ENCODE peak calls at places on chromosome 14, in four cellular contexts. H is spleen, B is hepatocyte, J is tibial artery. L is an unnamed sample.

GRCh38 chr14:81302613-81303012 is 81.9 kb upstream of the GTF2A1 start:
- DNase-seq in H (no peak), B (no peak), J (no peak), L (no peak)

GRCh38 chr14:106459971-106460730 is 933.8 kb downstream of the TMEM121 start:
- DNase-seq in H (no peak), B (no peak), J (no peak), L (no peak)

GRCh38 chr14:59897757-59898383 is 22.1 kb upstream of the LRRC9 start:
- DNase-seq in H (no peak), B (peak), J (peak), L (no peak)

GRCh38 chr14:103374121-103374520 is 11.1 kb upstream of the MARK3 start:
- DNase-seq in H (no peak), B (no peak), J (no peak), L (no peak)

GRCh38 chr14:29926228-29926627 is 1.4 kb downstream of the PRKD1 start:
- DNase-seq in H (no peak), B (no peak), J (no peak), L (no peak)

GRCh38 chr14:74528406-74528805 is 34.8 kb downstream of the ISCA2 start:
- DNase-seq in H (no peak), B (no peak), J (no peak), L (no peak)

GRCh38 chr14:103657466-103657865 is 28.5 kb downstream of the KLC1 start:
- DNase-seq in H (no peak), B (no peak), J (no peak), L (no peak)

GRCh38 chr14:59060841-59061240 is 127.6 kb upstream of the DAAM1 start:
- DNase-seq in H (no peak), B (no peak), J (no peak), L (no peak)

GRCh38 chr14:89397569-89397968 is 19.5 kb downstream of the FOXN3 start:
- DNase-seq in H (no peak), B (no peak), J (no peak), L (no peak)
- H3K27ac ChIP-seq in H (no peak), B (no peak), J (no peak), L (no peak)

GRCh38 chr14:99943620-99944019 is 121.6 kb upstream of the EVL start:
- DNase-seq in H (no peak), B (no peak), J (no peak), L (no peak)

GRCh38 chr14:99947695-99948094 is 117.5 kb upstream of the EVL start:
- DNase-seq in H (no peak), B (no peak), J (no peak), L (no peak)

GRCh38 chr14:99944241-99944651 is 121.0 kb upstream of the EVL start:
- DNase-seq in H (no peak), B (peak), J (no peak), L (no peak)

GRCh38 chr14:99946652-99947489 is 118.4 kb upstream of the EVL start:
- DNase-seq in H (no peak), B (peak), J (no peak), L (peak)

DNA sequence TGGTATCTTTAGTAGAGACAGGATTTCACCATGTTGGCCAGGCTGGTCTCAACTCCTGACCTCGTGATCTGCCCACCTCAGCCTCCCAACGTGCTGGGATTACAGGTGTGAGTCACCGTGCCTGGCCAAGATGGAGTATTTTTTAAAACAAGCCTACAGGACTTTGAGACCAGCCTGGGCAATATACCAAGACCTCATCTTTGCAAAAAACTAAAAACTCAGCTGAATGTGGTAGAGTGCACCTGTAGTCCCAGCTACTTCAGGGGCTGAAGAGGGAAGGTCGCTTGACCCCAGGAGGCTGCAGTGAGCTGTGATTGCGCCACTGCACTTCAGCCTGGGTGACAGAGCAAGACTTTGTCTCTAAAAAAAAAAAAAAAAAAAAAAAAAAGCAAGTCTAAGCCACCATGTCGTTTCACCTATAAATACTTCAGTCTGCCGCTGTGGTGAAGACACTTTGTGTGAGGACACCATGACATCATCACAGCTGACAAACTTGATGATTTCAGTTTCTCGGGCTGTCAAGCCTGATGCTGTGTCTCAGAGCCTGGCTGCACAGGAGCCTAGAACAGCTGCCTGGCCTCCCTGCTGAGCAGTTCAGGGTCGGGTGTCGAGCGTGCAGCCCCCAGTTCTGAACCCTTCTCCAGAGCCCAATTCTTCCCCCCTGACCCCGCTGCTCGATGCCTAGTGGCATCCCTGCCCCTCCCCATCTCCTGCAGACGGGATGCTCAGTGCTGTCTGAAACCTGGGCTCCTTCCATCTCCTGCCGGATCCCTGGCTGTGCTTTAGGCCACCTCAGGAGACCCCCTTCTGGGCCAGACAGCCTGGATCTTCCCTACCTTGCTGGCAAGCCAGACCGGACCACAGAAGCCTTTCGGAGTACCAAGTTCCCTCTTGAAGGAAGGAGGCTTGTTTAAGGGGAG is 119.2 kb upstream of the EVL start:
- DNase-seq in H (no peak), B (no peak), J (no peak), L (no peak)
- H3K27ac ChIP-seq in H (no peak), B (no peak), J (no peak), L (no peak)

GRCh38 chr14:96225745-96226151 is 21.1 kb downstream of the BDKRB2 start:
- DNase-seq in H (no peak), B (peak), J (no peak), L (no peak)
- H3K27ac ChIP-seq in H (no peak), B (peak), J (no peak), L (no peak)

DNA sequence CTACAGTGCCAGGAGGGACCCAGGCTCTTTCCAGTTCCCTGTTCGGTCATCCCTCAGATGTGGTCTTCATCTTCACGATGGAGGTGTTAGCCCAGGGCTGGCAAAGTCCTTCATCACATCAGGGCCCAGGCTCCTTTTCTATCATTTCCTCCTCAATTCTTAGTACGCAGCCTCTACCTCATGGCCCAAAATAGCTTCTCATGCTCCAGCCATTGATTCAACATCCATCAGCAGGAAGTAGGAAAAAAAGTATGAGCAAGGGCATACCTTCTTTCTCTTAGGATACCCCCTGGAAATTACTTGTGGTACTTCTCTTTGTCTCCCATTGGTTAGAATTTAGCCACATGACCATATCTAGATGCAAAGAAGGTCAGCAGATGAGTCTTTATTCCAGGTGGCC is 12.2 kb upstream of the ZDHHC22 start:
- DNase-seq in H (peak), B (no peak), J (no peak), L (no peak)
- H3K27ac ChIP-seq in H (no peak), B (no peak), J (no peak), L (no peak)

GRCh38 chr14:52729585-52729924 is 411 bp upstream of the STYX start:
- DNase-seq in H (no peak), B (no peak), J (no peak), L (no peak)

GRCh38 chr14:52735921-52736489 is 6.0 kb downstream of the STYX start:
- DNase-seq in H (no peak), B (no peak), J (no peak), L (no peak)

GRCh38 chr14:52729925-52730707 is at the start of gene STYX:
- DNase-seq in H (peak), B (peak), J (peak), L (peak)

GRCh38 chr14:52733824-52734223 is 3.9 kb downstream of the STYX start:
- DNase-seq in H (no peak), B (no peak), J (no peak), L (no peak)

GRCh38 chr14:52730708-52731111 is 744 bp downstream of the STYX start:
- DNase-seq in H (no peak), B (no peak), J (no peak), L (no peak)
- H3K27ac ChIP-seq in H (peak), B (peak), J (peak), L (peak)

DNA sequence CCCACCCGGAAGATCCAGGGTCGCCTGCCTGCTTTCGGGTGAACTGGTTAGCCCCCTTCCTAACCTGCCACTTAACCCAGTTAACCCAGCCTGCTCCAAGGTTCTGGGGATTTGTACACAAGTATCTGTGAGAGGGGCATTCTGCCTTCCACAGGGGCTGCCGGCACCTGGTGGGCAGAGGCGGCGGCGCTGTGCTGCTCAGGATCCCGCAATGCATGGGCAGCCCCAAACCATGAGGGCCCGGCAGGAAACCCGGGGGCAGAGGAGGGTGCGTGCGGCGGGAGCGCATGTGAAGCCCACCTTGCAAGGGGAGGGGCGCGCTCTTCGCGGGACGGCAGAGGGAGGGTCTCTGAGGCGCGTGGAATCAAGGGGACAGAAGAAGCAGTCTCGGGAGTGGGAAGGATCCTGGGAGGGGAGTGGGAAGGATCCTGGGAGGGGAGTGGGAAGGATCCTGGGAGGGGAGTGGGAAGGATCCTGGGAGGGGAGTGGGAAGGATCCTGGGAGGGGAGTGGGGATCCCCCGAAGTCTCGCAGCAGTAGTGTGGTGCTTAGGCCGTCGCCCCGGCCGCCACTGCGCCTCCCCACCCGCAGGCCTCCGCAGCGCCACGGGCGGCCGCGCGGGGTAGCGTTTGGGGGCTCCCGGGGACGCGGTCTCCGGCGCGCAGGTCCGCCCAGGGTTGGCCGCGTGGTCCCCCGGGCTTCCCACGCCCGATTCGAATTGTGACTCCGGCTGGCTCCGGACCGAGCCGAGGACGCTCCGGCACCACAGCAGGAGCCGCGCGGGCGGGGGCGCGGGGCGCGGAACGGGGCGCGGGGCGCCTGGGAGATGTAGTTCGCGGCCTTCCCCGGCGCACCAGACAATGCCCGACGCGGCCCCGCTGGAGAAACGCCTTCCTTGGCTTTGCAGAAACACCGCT is 4.9 kb upstream of the MTA1 start:
- DNase-seq in H (peak), B (peak), J (peak), L (peak)
- H3K27ac ChIP-seq in H (no peak), B (no peak), J (peak), L (peak)

GRCh38 chr14:61662437-61663311 is 32.6 kb upstream of the HIF1A start:
- DNase-seq in H (no peak), B (peak), J (no peak), L (no peak)

GRCh38 chr14:61662001-61662400 is 33.3 kb upstream of the HIF1A start:
- DNase-seq in H (no peak), B (no peak), J (no peak), L (no peak)

GRCh38 chr14:61656341-61656740 is 39.0 kb upstream of the HIF1A start:
- DNase-seq in H (no peak), B (no peak), J (no peak), L (no peak)

GRCh38 chr14:61661471-61661988 is 33.8 kb upstream of the HIF1A start:
- DNase-seq in H (no peak), B (no peak), J (no peak), L (no peak)

GRCh38 chr14:61659582-61659981 is 35.7 kb upstream of the HIF1A start:
- DNase-seq in H (no peak), B (no peak), J (no peak), L (no peak)
- H3K27ac ChIP-seq in H (no peak), B (no peak), J (no peak), L (no peak)

DNA sequence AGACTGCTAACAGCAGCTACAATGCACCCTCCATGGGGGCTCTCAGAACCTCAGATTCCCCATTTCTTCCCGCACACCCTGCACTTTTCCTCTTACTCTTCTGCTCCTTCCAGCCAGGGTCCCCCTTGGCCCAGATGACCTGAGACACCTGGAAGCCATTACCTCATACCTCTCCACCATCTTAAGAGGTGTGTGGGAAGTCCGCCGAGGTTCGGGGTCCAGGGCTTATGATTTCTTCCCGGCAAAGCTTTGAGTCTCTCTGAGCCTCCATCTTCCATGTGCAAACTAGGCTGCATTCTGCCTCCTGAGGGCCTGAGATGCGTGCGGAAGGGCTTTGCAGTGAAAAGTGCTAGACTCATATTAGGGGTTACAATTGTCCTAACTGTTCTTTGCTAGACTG is 5.3 kb downstream of the GSC start:
- DNase-seq in H (peak), B (no peak), J (no peak), L (no peak)
- H3K27ac ChIP-seq in H (no peak), B (no peak), J (no peak), L (no peak)

GRCh38 chr14:51310453-51311074 is 70.5 kb downstream of the TMX1 start:
- DNase-seq in H (no peak), B (no peak), J (no peak), L (no peak)
- H3K27ac ChIP-seq in H (no peak), B (no peak), J (no peak), L (no peak)

DNA sequence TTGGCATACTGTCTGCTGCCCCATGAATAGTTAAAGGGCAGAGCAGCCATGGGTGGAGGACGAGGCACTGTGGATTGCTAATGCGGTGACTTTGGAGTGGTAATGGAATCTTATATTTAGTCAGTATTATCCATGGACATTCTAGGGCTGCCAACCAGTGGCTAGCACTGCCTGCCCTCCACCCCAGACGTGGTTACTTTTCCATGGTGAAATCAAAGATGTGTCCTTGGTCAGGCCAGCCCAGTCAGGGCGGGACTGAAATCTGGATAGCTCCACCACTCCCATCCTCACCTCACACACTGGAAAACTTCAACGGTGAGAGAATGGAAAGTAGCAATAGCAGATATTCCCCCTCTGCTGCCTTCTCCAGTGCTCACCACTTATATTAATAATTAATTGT is 2.3 kb downstream of the TTC9 start:
- DNase-seq in H (no peak), B (no peak), J (no peak), L (no peak)
- H3K27ac ChIP-seq in H (no peak), B (no peak), J (no peak), L (no peak)